ENCODE peak calls at places on chromosomes 7 and 10, in eight cellular contexts. L is stomach; N is HL-60; P is neuronal stem cell; U is A172; V is iris pigment epithelial cell; A is CD8-positive, alpha-beta T cell; E is mesendoderm. C is an unnamed sample.

GRCh38 chr7:135744938-135745701 is 3.5 kb downstream of the FAM180A start:
- DNase-seq in A (no peak), E (no peak), L (no peak), V (peak), U (peak), P (no peak), N (no peak), C (no peak)

GRCh38 chr10:43408710-43409384 is at the start of gene HNRNPF:
- DNase-seq in N (peak), E (peak), U (peak), P (peak), L (peak), A (peak), V (peak), C (peak)

GRCh38 chr7:14424675-14425074 is 435.2 kb upstream of the ETV1 start:
- DNase-seq in A (no peak), P (no peak), V (no peak), U (no peak), L (no peak), N (no peak), E (peak), C (no peak)

GRCh38 chr10:104300002-104300735 is 31.2 kb downstream of the GSTO2 start:
- DNase-seq in P (no peak), L (no peak), N (no peak), V (peak), A (no peak), U (peak), E (no peak), C (no peak)

GRCh38 chr10:74039561-74040145 is 41.7 kb downstream of the VCL start:
- DNase-seq in N (peak), E (no peak), U (no peak), A (no peak), P (no peak), L (no peak), V (peak), C (no peak)

GRCh38 chr10:79139124-79139835 is 70.5 kb downstream of the ZMIZ1 start:
- DNase-seq in N (no peak), A (no peak), L (no peak), E (no peak), U (peak), P (no peak), V (peak), C (no peak)

GRCh38 chr7:156616269-156617202 is 24.0 kb upstream of the RNF32 start:
- DNase-seq in U (no peak), V (peak), L (no peak), N (no peak), P (no peak), E (peak), A (no peak), C (peak)

GRCh38 chr10:30510184-30510931 is 76.4 kb downstream of the MAP3K8 start:
- DNase-seq in V (peak), U (peak), E (no peak), L (no peak), N (no peak), P (no peak), A (no peak), C (peak)

GRCh38 chr7:78345979-78346378 is 547.4 kb downstream of the PHTF2 start:
- DNase-seq in N (no peak), U (no peak), E (no peak), A (no peak), P (no peak), V (no peak), L (peak), C (no peak)

GRCh38 chr7:157347217-157347904 is 10.6 kb downstream of the DNAJB6 start:
- DNase-seq in P (no peak), U (peak), A (no peak), E (no peak), L (no peak), V (peak), N (no peak), C (no peak)

GRCh38 chr7:18041202-18041601 is 13.6 kb upstream of the PRPS1L1 start:
- DNase-seq in E (no peak), A (no peak), U (no peak), P (no peak), L (no peak), N (no peak), V (peak), C (no peak)

GRCh38 chr7:3650844-3651243 is 349.8 kb downstream of the SDK1 start:
- DNase-seq in U (no peak), P (no peak), V (peak), A (no peak), L (no peak), E (no peak), N (no peak), C (no peak)

GRCh38 chr10:93068411-93069244 is 5.1 kb upstream of the CYP26A1 start:
- DNase-seq in P (no peak), L (no peak), E (no peak), V (peak), N (no peak), A (no peak), U (no peak), C (no peak)

C was measured in T-helper 2 cell treated with Interferon-gamma antibody and Interleukin-4, amounts not matched to agents 5 μg/mL and 100 μg/mL, for 36 hours.